ENCODE peak calls at places on chromosome 19, in five cellular contexts. B is NB4, T is cardiac muscle cell, F is A549, Z is fibroblast of pulmonary artery. K is an unnamed sample.

GRCh38 chr19:35734273-35734672 is 8.0 kb downstream of the IGFLR1 start:
- DNase-seq in B (no peak), T (no peak), F (no peak), Z (no peak), K (no peak)

GRCh38 chr19:14114854-14115253 is 2.7 kb downstream of the PRKACA start:
- DNase-seq in B (peak; percentile 59), T (peak; percentile 44), F (peak; percentile 60), Z (no peak), K (no peak)

GRCh38 chr19:58581227-58582141 is 8.3 kb upstream of the MZF1 start:
- DNase-seq in B (peak; percentile 85), T (peak; percentile 94), F (peak; percentile 90), Z (peak; percentile 91), K (peak; percentile 85)

GRCh38 chr19:37551123-37551993 is 43.2 kb downstream of the ZNF571 start:
- DNase-seq in B (peak; percentile 5), T (no peak), F (no peak), Z (peak; percentile 81), K (no peak)

GRCh38 chr19:50465986-50466771 is 10.1 kb upstream of the EMC10 start:
- DNase-seq in B (no peak), T (peak; percentile 66), F (peak; percentile 49), Z (no peak), K (no peak)

GRCh38 chr19:45798995-45799517 is 6.4 kb upstream of the DMWD start:
- DNase-seq in B (peak; percentile 45), T (peak; percentile 68), F (peak; percentile 68), Z (peak; percentile 86), K (no peak)

GRCh38 chr19:49222011-49222410 is 64.4 kb downstream of the TRPM4 start:
- DNase-seq in B (no peak), T (no peak), F (no peak), Z (no peak), K (no peak)

GRCh38 chr19:29538651-29539050 is 12.9 kb downstream of the VSTM2B start:
- DNase-seq in B (no peak), T (no peak), F (no peak), Z (no peak), K (no peak)

GRCh38 chr19:55048446-55048845 is 10.4 kb upstream of the GP6 start:
- DNase-seq in B (no peak), T (no peak), F (no peak), Z (no peak), K (no peak)

GRCh38 chr19:44607049-44607448 is 6.3 kb upstream of the IGSF23 start:
- DNase-seq in B (peak; percentile 37), T (no peak), F (peak; percentile 67), Z (peak; percentile 69), K (no peak)

GRCh38 chr19:2703077-2703437 is 563 bp upstream of the GNG7 start:
- DNase-seq in B (no peak), T (no peak), F (no peak), Z (no peak), K (no peak)

GRCh38 chr19:19642506-19643157 is 825 bp downstream of the GMIP start:
- DNase-seq in B (peak; percentile 73), T (no peak), F (no peak), Z (no peak), K (no peak)

DNA sequence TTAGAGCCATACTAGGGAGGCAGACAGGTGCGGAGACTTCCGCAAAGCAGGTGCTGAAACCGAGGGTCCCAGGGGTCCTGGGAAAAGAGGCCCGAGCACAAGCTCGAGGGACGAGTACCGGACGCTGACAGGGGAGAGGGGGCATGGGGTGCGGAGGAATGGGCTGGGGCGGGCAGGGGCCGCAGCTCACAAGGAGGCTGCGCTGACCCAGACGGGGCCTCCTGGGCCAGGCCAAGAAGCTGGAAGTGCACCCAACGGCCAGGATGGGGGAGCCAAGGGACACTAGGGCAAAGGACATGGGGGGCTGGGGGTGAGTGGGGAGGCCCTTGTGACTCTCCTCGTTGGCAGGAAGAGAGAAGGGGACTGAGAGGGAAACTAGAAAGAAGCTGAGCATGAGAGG is 1.8 kb downstream of the POLR2E start:
- DNase-seq in B (no peak), T (no peak), F (no peak), Z (no peak), K (no peak)
- H3K4me3 ChIP-seq in B (no peak overlapping the region), T (no peak overlapping the region), F (no peak overlapping the region), Z (peak overlapping the region; percentile 90), K (peak overlapping the region; percentile 83)

GRCh38 chr19:16751701-16752100 is 32.1 kb downstream of the NWD1 start:
- DNase-seq in B (no peak), T (no peak), F (no peak), Z (no peak), K (no peak)

GRCh38 chr19:16754207-16754806 is 34.7 kb downstream of the NWD1 start:
- DNase-seq in B (no peak), T (no peak), F (no peak), Z (no peak), K (no peak)

GRCh38 chr19:16750081-16750480 is 30.4 kb downstream of the NWD1 start:
- DNase-seq in B (peak; percentile 25), T (no peak), F (no peak), Z (no peak), K (no peak)

GRCh38 chr19:16749326-16749725 is 29.7 kb downstream of the NWD1 start:
- DNase-seq in B (no peak), T (no peak), F (no peak), Z (no peak), K (no peak)
- H3K4me3 ChIP-seq in B (no peak overlapping the region), T (no peak overlapping the region), F (no peak overlapping the region), Z (no peak overlapping the region), K (no peak overlapping the region)

GRCh38 chr19:5138606-5139594 is 170.0 kb downstream of the KDM4B start:
- DNase-seq in B (peak; percentile 96), T (no peak), F (no peak), Z (peak; percentile 93), K (no peak)

GRCh38 chr19:5134683-5135082 is 165.8 kb downstream of the KDM4B start:
- DNase-seq in B (no peak), T (no peak), F (no peak), Z (no peak), K (no peak)

GRCh38 chr19:5136060-5136855 is 167.3 kb downstream of the KDM4B start:
- DNase-seq in B (peak; percentile 37), T (no peak), F (no peak), Z (no peak), K (no peak)

GRCh38 chr19:5137114-5137513 is 168.2 kb downstream of the KDM4B start:
- DNase-seq in B (no peak), T (no peak), F (no peak), Z (no peak), K (no peak)

DNA sequence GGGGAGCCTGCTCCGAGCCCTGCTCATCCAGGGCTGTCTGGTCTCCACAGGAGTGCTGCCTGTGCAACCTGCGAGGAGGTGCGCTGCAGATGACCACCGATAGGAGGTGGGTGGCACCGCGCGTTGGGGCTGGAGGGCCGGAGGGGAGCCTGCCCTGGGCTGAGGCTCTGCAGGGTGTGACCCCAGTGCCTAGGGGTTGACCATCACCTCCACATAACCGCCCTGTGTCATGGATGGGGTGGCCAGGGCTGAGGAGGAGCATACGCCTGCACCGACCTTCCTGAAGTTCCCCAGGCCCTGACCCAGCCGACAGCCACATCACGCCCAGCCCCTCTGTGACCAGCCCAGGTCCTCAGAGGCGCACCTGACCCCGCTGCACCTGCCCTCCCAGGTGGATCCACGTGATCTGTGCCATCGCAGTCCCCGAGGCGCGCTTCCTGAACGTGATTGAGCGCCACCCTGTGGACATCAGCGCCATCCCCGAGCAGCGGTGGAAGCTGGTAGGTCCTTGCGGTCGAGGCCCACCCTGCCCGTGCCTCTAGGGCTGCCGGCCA is 168.7 kb downstream of the KDM4B start:
- DNase-seq in B (no peak), T (peak; percentile 58), F (no peak), Z (no peak), K (no peak)
- H3K4me3 ChIP-seq in B (no peak overlapping the region), T (no peak overlapping the region), F (no peak overlapping the region), Z (no peak overlapping the region), K (no peak overlapping the region)

GRCh38 chr19:39845172-39845571 is 1.0 kb downstream of the FBL start:
- DNase-seq in B (no peak), T (no peak), F (peak; percentile 28), Z (no peak), K (no peak)

GRCh38 chr19:39845621-39846175 is 481 bp downstream of the FBL start:
- DNase-seq in B (peak; percentile 25), T (peak; percentile 32), F (no peak), Z (no peak), K (peak; percentile 84)

GRCh38 chr19:39842693-39843435 is 3.3 kb downstream of the FBL start:
- DNase-seq in B (no peak), T (no peak), F (no peak), Z (no peak), K (no peak)

GRCh38 chr19:39846176-39846677 is at the start of gene FBL:
- DNase-seq in B (peak; percentile 88), T (peak; percentile 97), F (peak; percentile 96), Z (peak; percentile 93), K (peak; percentile 100)

DNA sequence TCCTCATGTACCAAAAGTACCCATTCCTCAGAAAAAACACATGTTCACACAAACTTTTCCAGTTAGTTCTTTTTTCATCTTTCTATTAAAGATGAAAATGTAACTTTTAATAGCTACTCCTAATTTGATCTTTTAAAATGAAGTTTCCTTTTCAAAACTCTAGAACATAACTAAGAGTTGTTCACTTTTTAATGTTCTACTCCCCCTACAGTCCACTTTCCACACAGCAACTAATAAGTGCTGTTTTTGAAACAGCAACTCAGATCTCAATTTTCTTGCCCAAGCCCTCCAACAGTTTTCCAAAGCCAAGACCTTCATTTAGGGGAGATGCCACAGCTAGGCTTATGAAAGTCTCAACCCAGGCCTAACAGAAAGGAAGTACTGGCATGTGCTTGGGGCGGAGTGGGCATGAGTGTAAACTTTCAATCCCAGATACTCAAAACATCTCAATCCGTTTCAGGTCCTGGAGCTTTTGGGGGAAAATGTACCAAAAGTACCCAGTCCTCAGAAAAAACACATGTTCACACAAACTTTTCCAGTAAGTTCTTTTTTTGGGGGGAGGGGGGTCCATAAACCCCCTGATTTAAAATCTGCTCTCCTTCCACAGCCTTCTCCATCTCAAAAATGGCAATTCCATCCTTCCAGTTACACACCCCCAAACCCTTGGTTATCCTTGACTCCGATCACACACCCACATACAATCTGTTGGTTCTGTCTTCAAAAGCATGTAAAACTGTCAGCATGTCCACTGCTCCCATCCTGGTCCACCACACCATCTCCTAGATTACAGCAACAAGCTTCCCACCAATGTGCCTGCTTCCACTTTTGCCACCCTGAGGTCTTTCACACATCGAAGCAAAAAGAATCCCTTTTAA is 2.0 kb downstream of the FBL start:
- DNase-seq in B (peak; percentile 55), T (peak; percentile 53), F (peak; percentile 79), Z (peak; percentile 73), K (peak; percentile 97)
- H3K4me3 ChIP-seq in B (peak overlapping the region; percentile 92), T (no peak overlapping the region), F (peak overlapping the region; percentile 86), Z (peak overlapping the region; percentile 93), K (peak overlapping the region; percentile 52)